ENCODE peak calls at places on chromosomes 13 and 19, in seven cellular contexts. Y, U, S, K, G, T and X are unnamed samples.

GRCh38 chr13:91534996-91535395 is 136.6 kb downstream of the GPC5 start:
- DNase-seq in Y (no peak), U (no peak), S (no peak), K (no peak), G (no peak), T (no peak), X (no peak)

GRCh38 chr13:102814025-102814607 is 15.2 kb downstream of the BIVM start:
- DNase-seq in Y (no peak), U (no peak), S (no peak), K (no peak), G (no peak), T (no peak), X (no peak)

GRCh38 chr19:30373593-30373992 is 1.4 kb downstream of the ZNF536 start:
- DNase-seq in Y (no peak), U (no peak), S (no peak), K (no peak), G (no peak), T (no peak), X (no peak)

GRCh38 chr19:48992571-48993174 is 436 bp downstream of the GYS1 start:
- DNase-seq in Y (peak), U (no peak), S (no peak), K (no peak), G (no peak), T (no peak), X (no peak)

GRCh38 chr19:58400916-58401824 is 5.7 kb downstream of the RNF225 start:
- DNase-seq in Y (peak), U (peak), S (peak), K (peak), G (peak), T (peak), X (peak)

GRCh38 chr13:48730971-48731658 is 77.4 kb downstream of the CYSLTR2 start:
- DNase-seq in Y (no peak), U (no peak), S (no peak), K (no peak), G (no peak), T (no peak), X (no peak)

GRCh38 chr13:99042851-99043250 is 65.0 kb upstream of the DOCK9 start:
- DNase-seq in Y (no peak), U (no peak), S (no peak), K (no peak), G (no peak), T (no peak), X (no peak)

GRCh38 chr19:51097166-51097736 is 11.0 kb downstream of the CTU1 start:
- DNase-seq in Y (peak), U (no peak), S (peak), K (peak), G (peak), T (peak), X (peak)

GRCh38 chr19:42455621-42456081 is 12.9 kb upstream of the CXCL17 start:
- DNase-seq in Y (no peak), U (no peak), S (no peak), K (no peak), G (peak), T (no peak), X (no peak)

GRCh38 chr13:40402931-40403412 is 263.5 kb downstream of the FOXO1 start:
- DNase-seq in Y (no peak), U (no peak), S (no peak), K (no peak), G (peak), T (no peak), X (no peak)

GRCh38 chr19:30305346-30306060 is 66.7 kb upstream of the ZNF536 start:
- DNase-seq in Y (no peak), U (no peak), S (no peak), K (no peak), G (no peak), T (no peak), X (no peak)

GRCh38 chr13:99312493-99312883 is 5.3 kb upstream of the GPR183 start:
- DNase-seq in Y (no peak), U (peak), S (no peak), K (no peak), G (no peak), T (no peak), X (no peak)

GRCh38 chr19:3636962-3637361 is 10.4 kb upstream of the CACTIN start:
- DNase-seq in Y (no peak), U (no peak), S (no peak), K (no peak), G (no peak), T (no peak), X (no peak)

GRCh38 chr13:108527849-108528248 is 101.6 kb upstream of the MYO16 start:
- DNase-seq in Y (no peak), U (no peak), S (no peak), K (no peak), G (no peak), T (no peak), X (no peak)

DNA sequence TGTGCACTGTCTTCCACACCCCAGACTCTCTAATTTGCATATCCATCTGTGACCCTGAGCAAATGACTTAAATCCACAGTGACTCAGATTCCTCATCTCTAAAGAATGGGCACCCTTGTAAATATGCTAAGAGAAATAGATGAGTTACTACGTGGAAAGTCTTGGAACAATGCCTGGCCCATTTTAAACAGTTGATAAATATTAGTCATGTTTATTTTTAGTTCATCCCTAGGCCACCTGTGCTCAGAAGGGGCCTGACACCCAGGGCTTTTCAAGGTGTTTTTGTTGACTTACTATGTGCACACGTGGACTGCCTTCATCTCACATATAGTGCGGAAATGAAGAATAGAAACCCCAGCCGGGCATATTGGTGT is 806 bp upstream of the PTPRH start:
- DNase-seq in Y (no peak), U (no peak), S (no peak), K (no peak), G (peak), T (no peak), X (no peak)
- TF ChIP-seq CTCF in Y (no peak), U (no peak), S (no peak), K (no peak), G (no peak), T (no peak), X (no peak)

DNA sequence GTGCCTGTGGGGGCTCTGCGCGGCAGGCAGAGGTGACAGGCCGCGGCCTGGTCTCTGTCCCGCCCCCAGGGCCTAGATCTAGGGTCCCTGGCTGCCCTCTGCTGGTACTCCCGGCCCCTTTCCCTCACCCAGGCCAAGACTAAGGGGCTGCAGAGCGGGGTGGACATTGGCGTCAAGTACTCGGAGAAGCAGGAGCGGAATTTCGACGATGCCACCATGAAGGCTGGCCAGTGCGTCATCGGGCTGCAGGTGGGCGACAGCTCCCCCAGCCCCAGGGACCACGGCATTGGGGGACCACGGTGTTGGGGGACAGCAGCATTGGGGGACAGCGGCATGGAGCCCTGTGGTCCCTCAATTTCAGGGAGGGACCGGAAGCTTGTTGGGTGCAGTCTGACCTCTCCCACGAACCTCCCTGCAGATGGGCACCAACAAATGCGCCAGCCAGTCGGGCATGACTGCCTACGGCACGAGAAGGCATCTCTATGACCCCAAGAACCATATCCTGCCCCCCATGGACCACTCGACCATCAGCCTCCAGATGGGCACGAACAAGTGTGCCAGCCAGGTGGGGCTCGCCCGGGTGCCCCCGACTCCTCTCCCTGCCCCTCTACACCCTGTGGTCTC is 3.8 kb upstream of the ABCA7 start:
- DNase-seq in Y (no peak), U (no peak), S (no peak), K (peak), G (no peak), T (no peak), X (no peak)
- TF ChIP-seq CTCF in Y (no peak), U (no peak), S (no peak), K (no peak), G (no peak), T (no peak), X (no peak)

GRCh38 chr13:30307966-30308290 is 577 bp upstream of the KATNAL1 start:
- DNase-seq in Y (no peak), U (no peak), S (no peak), K (no peak), G (peak), T (no peak), X (no peak)

GRCh38 chr13:30308548-30308947 is 1.2 kb upstream of the KATNAL1 start:
- DNase-seq in Y (no peak), U (no peak), S (no peak), K (no peak), G (peak), T (no peak), X (no peak)

GRCh38 chr13:30306762-30307193 is 573 bp downstream of the KATNAL1 start:
- DNase-seq in Y (peak), U (peak), S (peak), K (peak), G (peak), T (peak), X (peak)

GRCh38 chr13:30305456-30305855 is 1.9 kb downstream of the KATNAL1 start:
- DNase-seq in Y (no peak), U (no peak), S (no peak), K (no peak), G (no peak), T (no peak), X (no peak)

GRCh38 chr13:30307194-30307965 is at the start of gene KATNAL1:
- DNase-seq in Y (peak), U (peak), S (peak), K (peak), G (peak), T (peak), X (peak)
- TF ChIP-seq CTCF in Y (no peak), U (no peak), S (no peak), K (no peak), G (no peak), T (no peak), X (no peak)

DNA sequence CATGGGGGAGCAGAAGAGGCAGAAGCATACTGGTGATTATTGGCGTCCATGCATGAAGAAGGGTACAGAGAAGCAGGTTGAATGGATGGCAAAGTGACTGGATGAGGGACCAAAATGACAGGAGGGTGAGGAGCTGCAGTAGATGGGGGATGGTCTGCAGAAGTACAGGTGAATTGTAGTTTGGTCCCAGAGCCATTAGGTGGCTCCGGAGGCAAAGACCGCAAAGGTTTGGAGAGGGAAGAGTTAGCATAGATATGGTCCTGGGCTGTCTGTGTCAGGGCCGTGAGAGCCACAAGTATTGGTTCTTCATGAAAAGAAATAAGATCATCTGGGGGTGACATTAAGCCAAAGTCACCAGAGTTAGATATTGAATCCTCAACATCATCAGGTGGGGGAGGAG is 59.0 kb upstream of the ZNF726 start:
- DNase-seq in Y (no peak), U (no peak), S (no peak), K (peak), G (no peak), T (no peak), X (no peak)
- TF ChIP-seq CTCF in Y (no peak), U (no peak), S (no peak), K (peak), G (no peak), T (no peak), X (no peak)

GRCh38 chr13:22175815-22176214 is 504.9 kb downstream of the FGF9 start:
- DNase-seq in Y (no peak), U (no peak), S (no peak), K (no peak), G (no peak), T (no peak), X (no peak)
- TF ChIP-seq CTCF in Y (no peak), U (no peak), S (no peak), K (no peak), G (no peak), T (no peak), X (no peak)

GRCh38 chr13:81927347-81927746 is 1586.4 kb upstream of the SPRY2 start:
- DNase-seq in Y (no peak), U (no peak), S (no peak), K (peak), G (peak), T (no peak), X (no peak)
- TF ChIP-seq CTCF in Y (peak), U (no peak), S (no peak), K (peak), G (no peak), T (no peak), X (peak)